ENCODE peak calls at places on chromosome 15, in six cellular contexts. One of them, this sample, is unnamed.

GRCh38 chr15:71784719-71785118 is 25.6 kb upstream of the NR2E3 start:
- DNase-seq in M059J: no peak
- DNase-seq in midbrain: no peak
- DNase-seq in effector memory CD4-positive, alpha-beta T cell: no peak
- DNase-seq in activated CD4-positive, alpha-beta T cell treated with anti-CD3 and anti-CD28 coated beads, Interleukin-2, amount 50 U/mL, for 1 hour: peak; percentile 6
- DNase-seq in astrocyte of the cerebellum: no peak
- DNase-seq in this sample: no peak

GRCh38 chr15:63677778-63678177 is 80.6 kb downstream of the FBXL22 start:
- DNase-seq in M059J: no peak
- DNase-seq in midbrain: no peak
- DNase-seq in effector memory CD4-positive, alpha-beta T cell: no peak
- DNase-seq in activated CD4-positive, alpha-beta T cell treated with anti-CD3 and anti-CD28 coated beads, Interleukin-2, amount 50 U/mL, for 1 hour: no peak
- DNase-seq in astrocyte of the cerebellum: no peak
- DNase-seq in this sample: no peak

GRCh38 chr15:68640791-68641331 is 62.1 kb downstream of the CORO2B start:
- DNase-seq in M059J: peak; percentile 28
- DNase-seq in midbrain: peak; percentile 54
- DNase-seq in effector memory CD4-positive, alpha-beta T cell: no peak
- DNase-seq in activated CD4-positive, alpha-beta T cell treated with anti-CD3 and anti-CD28 coated beads, Interleukin-2, amount 50 U/mL, for 1 hour: no peak
- DNase-seq in astrocyte of the cerebellum: no peak
- DNase-seq in this sample: peak; percentile 14

GRCh38 chr15:89556413-89557262 is 18.6 kb upstream of the TICRR start:
- DNase-seq in M059J: peak; percentile 71
- DNase-seq in midbrain: peak; percentile 76
- DNase-seq in effector memory CD4-positive, alpha-beta T cell: no peak
- DNase-seq in activated CD4-positive, alpha-beta T cell treated with anti-CD3 and anti-CD28 coated beads, Interleukin-2, amount 50 U/mL, for 1 hour: peak; percentile 41
- DNase-seq in astrocyte of the cerebellum: peak; percentile 75
- DNase-seq in this sample: no peak

GRCh38 chr15:72284781-72285180 is 12.4 kb upstream of the PARP6 start:
- DNase-seq in M059J: peak; percentile 28
- DNase-seq in midbrain: no peak
- DNase-seq in effector memory CD4-positive, alpha-beta T cell: no peak
- DNase-seq in activated CD4-positive, alpha-beta T cell treated with anti-CD3 and anti-CD28 coated beads, Interleukin-2, amount 50 U/mL, for 1 hour: no peak
- DNase-seq in astrocyte of the cerebellum: no peak
- DNase-seq in this sample: no peak

GRCh38 chr15:72813345-72814004 is 29.9 kb upstream of the ADPGK start:
- DNase-seq in M059J: no peak
- DNase-seq in midbrain: no peak
- DNase-seq in effector memory CD4-positive, alpha-beta T cell: no peak
- DNase-seq in activated CD4-positive, alpha-beta T cell treated with anti-CD3 and anti-CD28 coated beads, Interleukin-2, amount 50 U/mL, for 1 hour: no peak
- DNase-seq in astrocyte of the cerebellum: no peak
- DNase-seq in this sample: no peak

GRCh38 chr15:101167791-101168462 is 83.9 kb downstream of the CHSY1 start:
- DNase-seq in M059J: peak; percentile 99
- DNase-seq in midbrain: peak; percentile 21
- DNase-seq in effector memory CD4-positive, alpha-beta T cell: peak; percentile 34
- DNase-seq in activated CD4-positive, alpha-beta T cell treated with anti-CD3 and anti-CD28 coated beads, Interleukin-2, amount 50 U/mL, for 1 hour: peak; percentile 13
- DNase-seq in astrocyte of the cerebellum: peak; percentile 73
- DNase-seq in this sample: peak; percentile 63

GRCh38 chr15:35755237-35755802 is 209.4 kb upstream of the DPH6 start:
- DNase-seq in M059J: peak; percentile 10
- DNase-seq in midbrain: no peak
- DNase-seq in effector memory CD4-positive, alpha-beta T cell: no peak
- DNase-seq in activated CD4-positive, alpha-beta T cell treated with anti-CD3 and anti-CD28 coated beads, Interleukin-2, amount 50 U/mL, for 1 hour: no peak
- DNase-seq in astrocyte of the cerebellum: no peak
- DNase-seq in this sample: no peak

GRCh38 chr15:71485094-71485693 is 325.2 kb upstream of the NR2E3 start:
- DNase-seq in M059J: no peak
- DNase-seq in midbrain: no peak
- DNase-seq in effector memory CD4-positive, alpha-beta T cell: no peak
- DNase-seq in activated CD4-positive, alpha-beta T cell treated with anti-CD3 and anti-CD28 coated beads, Interleukin-2, amount 50 U/mL, for 1 hour: no peak
- DNase-seq in astrocyte of the cerebellum: peak; percentile 5
- DNase-seq in this sample: no peak

GRCh38 chr15:82851981-82852511 is 42.6 kb downstream of the WHAMM start:
- DNase-seq in M059J: peak; percentile 52
- DNase-seq in midbrain: no peak
- DNase-seq in effector memory CD4-positive, alpha-beta T cell: no peak
- DNase-seq in activated CD4-positive, alpha-beta T cell treated with anti-CD3 and anti-CD28 coated beads, Interleukin-2, amount 50 U/mL, for 1 hour: no peak
- DNase-seq in astrocyte of the cerebellum: peak; percentile 91
- DNase-seq in this sample: no peak

GRCh38 chr15:82937659-82938058 is 14.9 kb downstream of the HOMER2 start:
- DNase-seq in M059J: no peak
- DNase-seq in midbrain: no peak
- DNase-seq in effector memory CD4-positive, alpha-beta T cell: no peak
- DNase-seq in activated CD4-positive, alpha-beta T cell treated with anti-CD3 and anti-CD28 coated beads, Interleukin-2, amount 50 U/mL, for 1 hour: no peak
- DNase-seq in astrocyte of the cerebellum: no peak
- DNase-seq in this sample: no peak

GRCh38 chr15:64883997-64884511 is 27.6 kb upstream of the ANKDD1A start:
- DNase-seq in M059J: peak; percentile 92
- DNase-seq in midbrain: peak; percentile 30
- DNase-seq in effector memory CD4-positive, alpha-beta T cell: peak; percentile 67
- DNase-seq in activated CD4-positive, alpha-beta T cell treated with anti-CD3 and anti-CD28 coated beads, Interleukin-2, amount 50 U/mL, for 1 hour: peak; percentile 69
- DNase-seq in astrocyte of the cerebellum: no peak
- DNase-seq in this sample: no peak

GRCh38 chr15:48058371-48058770 is 62.4 kb upstream of the SLC24A5 start:
- DNase-seq in M059J: no peak
- DNase-seq in midbrain: no peak
- DNase-seq in effector memory CD4-positive, alpha-beta T cell: no peak
- DNase-seq in activated CD4-positive, alpha-beta T cell treated with anti-CD3 and anti-CD28 coated beads, Interleukin-2, amount 50 U/mL, for 1 hour: no peak
- DNase-seq in astrocyte of the cerebellum: no peak
- DNase-seq in this sample: no peak